ENCODE peak calls at places on chromosomes 7 and 10, in eight cellular contexts. One of them, this sample, is unnamed.

GRCh38 chr7:98157761-98158160 is 51.1 kb downstream of the LMTK2 start:
- DNase-seq in GM23248: no peak
- DNase-seq in NCI-H2107: no peak
- DNase-seq in amniotic epithelial cell: no peak
- DNase-seq in GM13976: no peak
- DNase-seq in right cardiac atrium: no peak
- DNase-seq in stimulated activated CD4-positive, alpha-beta T cell treated with anti-CD3 and anti-CD28 coated beads, Interleukin-15, amount 100 ng/mL, for 1 hour: no peak
- DNase-seq in Caki2: no peak
- DNase-seq in this sample: no peak

GRCh38 chr10:5904227-5904626 is 14.2 kb downstream of the FBH1 start:
- DNase-seq in stimulated activated CD4-positive, alpha-beta T cell treated with anti-CD3 and anti-CD28 coated beads, Interleukin-15, amount 100 ng/mL, for 1 hour: no peak
- DNase-seq in GM13976: peak; percentile 77
- DNase-seq in GM23248: no peak
- DNase-seq in amniotic epithelial cell: no peak
- DNase-seq in right cardiac atrium: no peak
- DNase-seq in Caki2: no peak
- DNase-seq in NCI-H2107: no peak
- DNase-seq in this sample: no peak

GRCh38 chr10:124306922-124307371 is 111.8 kb downstream of the OAT start:
- DNase-seq in amniotic epithelial cell: no peak
- DNase-seq in Caki2: peak; percentile 90
- DNase-seq in right cardiac atrium: no peak
- DNase-seq in NCI-H2107: no peak
- DNase-seq in GM13976: no peak
- DNase-seq in GM23248: peak; percentile 14
- DNase-seq in stimulated activated CD4-positive, alpha-beta T cell treated with anti-CD3 and anti-CD28 coated beads, Interleukin-15, amount 100 ng/mL, for 1 hour: no peak
- DNase-seq in this sample: no peak

GRCh38 chr7:157702311-157703023 is 365.7 kb downstream of the DNAJB6 start:
- DNase-seq in GM23248: no peak
- DNase-seq in amniotic epithelial cell: no peak
- DNase-seq in NCI-H2107: no peak
- DNase-seq in stimulated activated CD4-positive, alpha-beta T cell treated with anti-CD3 and anti-CD28 coated beads, Interleukin-15, amount 100 ng/mL, for 1 hour: no peak
- DNase-seq in Caki2: no peak
- DNase-seq in right cardiac atrium: no peak
- DNase-seq in GM13976: no peak
- DNase-seq in this sample: no peak

GRCh38 chr10:32412499-32412853 is 33.5 kb upstream of the CCDC7 start:
- DNase-seq in GM13976: no peak
- DNase-seq in Caki2: no peak
- DNase-seq in amniotic epithelial cell: peak; percentile 85
- DNase-seq in NCI-H2107: no peak
- DNase-seq in stimulated activated CD4-positive, alpha-beta T cell treated with anti-CD3 and anti-CD28 coated beads, Interleukin-15, amount 100 ng/mL, for 1 hour: no peak
- DNase-seq in right cardiac atrium: no peak
- DNase-seq in GM23248: peak; percentile 60
- DNase-seq in this sample: no peak

GRCh38 chr10:11145498-11145855 is 127.8 kb downstream of the CELF2 start:
- DNase-seq in GM23248: no peak
- DNase-seq in right cardiac atrium: no peak
- DNase-seq in NCI-H2107: no peak
- DNase-seq in stimulated activated CD4-positive, alpha-beta T cell treated with anti-CD3 and anti-CD28 coated beads, Interleukin-15, amount 100 ng/mL, for 1 hour: peak; percentile 37
- DNase-seq in GM13976: peak; percentile 57
- DNase-seq in amniotic epithelial cell: peak; percentile 17
- DNase-seq in Caki2: no peak
- DNase-seq in this sample: no peak

GRCh38 chr10:74738052-74738451 is 88.3 kb upstream of the KAT6B start:
- DNase-seq in stimulated activated CD4-positive, alpha-beta T cell treated with anti-CD3 and anti-CD28 coated beads, Interleukin-15, amount 100 ng/mL, for 1 hour: no peak
- DNase-seq in amniotic epithelial cell: peak; percentile 3
- DNase-seq in right cardiac atrium: no peak
- DNase-seq in NCI-H2107: no peak
- DNase-seq in Caki2: no peak
- DNase-seq in GM23248: no peak
- DNase-seq in GM13976: no peak
- DNase-seq in this sample: no peak

GRCh38 chr7:99016196-99016595 is 127.7 kb downstream of the SMURF1 start:
- DNase-seq in NCI-H2107: no peak
- DNase-seq in GM13976: no peak
- DNase-seq in stimulated activated CD4-positive, alpha-beta T cell treated with anti-CD3 and anti-CD28 coated beads, Interleukin-15, amount 100 ng/mL, for 1 hour: no peak
- DNase-seq in amniotic epithelial cell: no peak
- DNase-seq in Caki2: no peak
- DNase-seq in right cardiac atrium: no peak
- DNase-seq in GM23248: no peak
- DNase-seq in this sample: no peak

GRCh38 chr10:102799691-102800435 is 37.4 kb downstream of the CYP17A1 start:
- DNase-seq in amniotic epithelial cell: no peak
- DNase-seq in GM23248: no peak
- DNase-seq in right cardiac atrium: peak; percentile 71
- DNase-seq in GM13976: no peak
- DNase-seq in Caki2: no peak
- DNase-seq in stimulated activated CD4-positive, alpha-beta T cell treated with anti-CD3 and anti-CD28 coated beads, Interleukin-15, amount 100 ng/mL, for 1 hour: no peak
- DNase-seq in NCI-H2107: no peak
- DNase-seq in this sample: no peak

GRCh38 chr7:12674861-12675260 is 12.6 kb upstream of the ARL4A start:
- DNase-seq in NCI-H2107: no peak
- DNase-seq in GM13976: peak; percentile 22
- DNase-seq in amniotic epithelial cell: peak; percentile 80
- DNase-seq in GM23248: peak; percentile 40
- DNase-seq in stimulated activated CD4-positive, alpha-beta T cell treated with anti-CD3 and anti-CD28 coated beads, Interleukin-15, amount 100 ng/mL, for 1 hour: no peak
- DNase-seq in right cardiac atrium: no peak
- DNase-seq in Caki2: peak; percentile 34
- DNase-seq in this sample: peak; percentile 83

GRCh38 chr7:98571006-98571405 is 46.1 kb upstream of the NPTX2 start:
- DNase-seq in GM13976: no peak
- DNase-seq in stimulated activated CD4-positive, alpha-beta T cell treated with anti-CD3 and anti-CD28 coated beads, Interleukin-15, amount 100 ng/mL, for 1 hour: no peak
- DNase-seq in right cardiac atrium: no peak
- DNase-seq in Caki2: no peak
- DNase-seq in NCI-H2107: no peak
- DNase-seq in amniotic epithelial cell: no peak
- DNase-seq in GM23248: no peak
- DNase-seq in this sample: no peak

GRCh38 chr10:7409732-7410168 is 1.1 kb downstream of the SFMBT2 start:
- DNase-seq in GM13976: no peak
- DNase-seq in GM23248: peak; percentile 21
- DNase-seq in right cardiac atrium: no peak
- DNase-seq in NCI-H2107: no peak
- DNase-seq in stimulated activated CD4-positive, alpha-beta T cell treated with anti-CD3 and anti-CD28 coated beads, Interleukin-15, amount 100 ng/mL, for 1 hour: no peak
- DNase-seq in amniotic epithelial cell: no peak
- DNase-seq in Caki2: no peak
- DNase-seq in this sample: no peak

GRCh38 chr10:16866861-16867260 is 49.6 kb upstream of the RSU1 start:
- DNase-seq in Caki2: no peak
- DNase-seq in amniotic epithelial cell: no peak
- DNase-seq in NCI-H2107: no peak
- DNase-seq in GM23248: no peak
- DNase-seq in stimulated activated CD4-positive, alpha-beta T cell treated with anti-CD3 and anti-CD28 coated beads, Interleukin-15, amount 100 ng/mL, for 1 hour: no peak
- DNase-seq in right cardiac atrium: no peak
- DNase-seq in GM13976: no peak
- DNase-seq in this sample: no peak

This sample was measured in NCI-H226.